ENCODE peak calls at places on chromosomes 3 and 15, in five cellular contexts. One of them, this sample, is unnamed.

GRCh38 chr3:183033746-183034145 is 53.4 kb upstream of the DCUN1D1 start:
- DNase-seq in osteoblast: peak
- DNase-seq in left ventricle myocardium inferior: no peak
- DNase-seq in NB4: no peak
- DNase-seq in CD4-positive, alpha-beta T cell: no peak
- DNase-seq in this sample: no peak

GRCh38 chr3:196523841-196524240 is 8.7 kb upstream of the SMCO1 start:
- DNase-seq in osteoblast: no peak
- DNase-seq in left ventricle myocardium inferior: no peak
- DNase-seq in NB4: no peak
- DNase-seq in CD4-positive, alpha-beta T cell: no peak
- DNase-seq in this sample: no peak

GRCh38 chr3:41792806-41793205 is 169.1 kb downstream of the ULK4 start:
- DNase-seq in osteoblast: no peak
- DNase-seq in left ventricle myocardium inferior: no peak
- DNase-seq in NB4: no peak
- DNase-seq in CD4-positive, alpha-beta T cell: no peak
- DNase-seq in this sample: no peak

GRCh38 chr3:181561605-181562031 is 150.1 kb upstream of the SOX2 start:
- DNase-seq in osteoblast: no peak
- DNase-seq in left ventricle myocardium inferior: no peak
- DNase-seq in NB4: no peak
- DNase-seq in CD4-positive, alpha-beta T cell: no peak
- DNase-seq in this sample: no peak

GRCh38 chr3:158103131-158103955 is 2.9 kb downstream of the SHOX2 start:
- DNase-seq in osteoblast: peak
- DNase-seq in left ventricle myocardium inferior: no peak
- DNase-seq in NB4: no peak
- DNase-seq in CD4-positive, alpha-beta T cell: no peak
- DNase-seq in this sample: no peak

GRCh38 chr3:134627831-134628230 is 23.0 kb downstream of the KY start:
- DNase-seq in osteoblast: no peak
- DNase-seq in left ventricle myocardium inferior: no peak
- DNase-seq in NB4: peak
- DNase-seq in CD4-positive, alpha-beta T cell: no peak
- DNase-seq in this sample: no peak

GRCh38 chr15:28956491-28956890 is 70.7 kb downstream of the APBA2 start:
- DNase-seq in osteoblast: no peak
- DNase-seq in left ventricle myocardium inferior: no peak
- DNase-seq in NB4: peak
- DNase-seq in CD4-positive, alpha-beta T cell: no peak
- DNase-seq in this sample: no peak

GRCh38 chr3:124250053-124250452 is 258.1 kb upstream of the ROPN1 start:
- DNase-seq in osteoblast: no peak
- DNase-seq in left ventricle myocardium inferior: no peak
- DNase-seq in NB4: no peak
- DNase-seq in CD4-positive, alpha-beta T cell: no peak
- DNase-seq in this sample: no peak

GRCh38 chr3:146139586-146140110 is 21.3 kb downstream of the PLOD2 start:
- DNase-seq in osteoblast: no peak
- DNase-seq in left ventricle myocardium inferior: no peak
- DNase-seq in NB4: no peak
- DNase-seq in CD4-positive, alpha-beta T cell: no peak
- DNase-seq in this sample: no peak

GRCh38 chr15:36903922-36904479 is 196.3 kb downstream of the MEIS2 start:
- DNase-seq in osteoblast: no peak
- DNase-seq in left ventricle myocardium inferior: no peak
- DNase-seq in NB4: no peak
- DNase-seq in CD4-positive, alpha-beta T cell: no peak
- DNase-seq in this sample: no peak

GRCh38 chr3:128312271-128312670 is 154.4 kb downstream of the DNAJB8 start:
- DNase-seq in osteoblast: no peak
- DNase-seq in left ventricle myocardium inferior: no peak
- DNase-seq in NB4: no peak
- DNase-seq in CD4-positive, alpha-beta T cell: no peak
- DNase-seq in this sample: no peak

GRCh38 chr3:31409389-31409788 is 123.3 kb upstream of the STT3B start:
- DNase-seq in osteoblast: no peak
- DNase-seq in left ventricle myocardium inferior: no peak
- DNase-seq in NB4: no peak
- DNase-seq in CD4-positive, alpha-beta T cell: no peak
- DNase-seq in this sample: no peak

GRCh38 chr3:100775669-100776068 is 66.4 kb downstream of the TFG start:
- DNase-seq in osteoblast: no peak
- DNase-seq in left ventricle myocardium inferior: no peak
- DNase-seq in NB4: no peak
- DNase-seq in CD4-positive, alpha-beta T cell: no peak
- DNase-seq in this sample: no peak

GRCh38 chr3:136261826-136262225 is 11.7 kb downstream of the PCCB start:
- DNase-seq in osteoblast: no peak
- DNase-seq in left ventricle myocardium inferior: no peak
- DNase-seq in NB4: no peak
- DNase-seq in CD4-positive, alpha-beta T cell: no peak
- DNase-seq in this sample: no peak

GRCh38 chr3:99071096-99071495 is 169.6 kb upstream of the DCBLD2 start:
- DNase-seq in osteoblast: no peak
- DNase-seq in left ventricle myocardium inferior: no peak
- DNase-seq in NB4: no peak
- DNase-seq in CD4-positive, alpha-beta T cell: no peak
- DNase-seq in this sample: no peak

GRCh38 chr3:52385157-52385556 is 59.7 kb downstream of the SEMA3G start:
- DNase-seq in osteoblast: peak
- DNase-seq in left ventricle myocardium inferior: no peak
- DNase-seq in NB4: peak
- DNase-seq in CD4-positive, alpha-beta T cell: no peak
- DNase-seq in this sample: peak

GRCh38 chr3:106839576-106840280 is 537.5 kb upstream of the CCDC54 start:
- DNase-seq in osteoblast: peak
- DNase-seq in left ventricle myocardium inferior: no peak
- DNase-seq in NB4: no peak
- DNase-seq in CD4-positive, alpha-beta T cell: no peak
- DNase-seq in this sample: no peak

GRCh38 chr15:26045516-26045915 is 182.4 kb upstream of the ATP10A start:
- DNase-seq in osteoblast: no peak
- DNase-seq in left ventricle myocardium inferior: no peak
- DNase-seq in NB4: no peak
- DNase-seq in CD4-positive, alpha-beta T cell: no peak
- DNase-seq in this sample: no peak

GRCh38 chr3:171429635-171430034 is 30.6 kb downstream of the TNIK start:
- DNase-seq in osteoblast: no peak
- DNase-seq in left ventricle myocardium inferior: no peak
- DNase-seq in NB4: peak
- DNase-seq in CD4-positive, alpha-beta T cell: no peak
- DNase-seq in this sample: no peak

GRCh38 chr3:46183330-46183729 is 24.8 kb downstream of the CCR1 start:
- DNase-seq in osteoblast: no peak
- DNase-seq in left ventricle myocardium inferior: no peak
- DNase-seq in NB4: peak
- DNase-seq in CD4-positive, alpha-beta T cell: no peak
- DNase-seq in this sample: no peak

GRCh38 chr3:30664449-30664848 is 58.0 kb downstream of the TGFBR2 start:
- DNase-seq in osteoblast: no peak
- DNase-seq in left ventricle myocardium inferior: no peak
- DNase-seq in NB4: no peak
- DNase-seq in CD4-positive, alpha-beta T cell: no peak
- DNase-seq in this sample: no peak

GRCh38 chr3:64311424-64311920 is 86.2 kb upstream of the PRICKLE2 start:
- DNase-seq in osteoblast: peak
- DNase-seq in left ventricle myocardium inferior: no peak
- DNase-seq in NB4: no peak
- DNase-seq in CD4-positive, alpha-beta T cell: no peak
- DNase-seq in this sample: no peak

GRCh38 chr3:172848910-172849309 is 98.4 kb downstream of the ECT2 start:
- DNase-seq in osteoblast: no peak
- DNase-seq in left ventricle myocardium inferior: no peak
- DNase-seq in NB4: no peak
- DNase-seq in CD4-positive, alpha-beta T cell: no peak
- DNase-seq in this sample: no peak

DNA sequence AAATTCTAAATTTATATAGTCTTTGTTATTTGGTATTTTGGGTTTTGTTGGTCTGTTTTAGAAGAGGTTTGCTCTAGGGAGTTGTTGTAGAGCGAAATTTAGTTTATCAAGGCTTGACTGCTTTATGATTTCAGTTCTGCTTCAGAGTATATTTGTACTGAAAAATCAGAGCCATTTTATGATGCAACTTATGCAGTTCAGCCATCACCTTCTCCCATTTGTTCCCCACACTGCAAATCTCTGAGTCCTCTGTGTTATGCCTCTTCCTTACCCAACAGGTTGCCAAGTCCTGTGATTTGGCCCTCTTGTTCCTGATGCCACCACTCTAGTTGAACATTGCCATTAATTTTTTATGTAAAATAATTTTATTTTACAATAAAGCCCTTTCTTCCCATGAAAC is 140.4 kb downstream of the ZNF609 start:
- DNase-seq in osteoblast: no peak
- DNase-seq in left ventricle myocardium inferior: no peak
- DNase-seq in NB4: no peak
- DNase-seq in CD4-positive, alpha-beta T cell: no peak
- DNase-seq in this sample: no peak
- TF ChIP-seq CTCF in osteoblast: no peak
- TF ChIP-seq CTCF in left ventricle myocardium inferior: no peak
- TF ChIP-seq CTCF in NB4: no peak
- TF ChIP-seq CTCF in CD4-positive, alpha-beta T cell: no peak
- TF ChIP-seq CTCF in this sample: no peak

GRCh38 chr3:129441215-129441614 is 1.2 kb downstream of the IFT122 start:
- DNase-seq in osteoblast: peak
- DNase-seq in left ventricle myocardium inferior: no peak
- DNase-seq in NB4: peak
- DNase-seq in CD4-positive, alpha-beta T cell: no peak
- DNase-seq in this sample: no peak

GRCh38 chr3:129440648-129441190 is 695 bp downstream of the IFT122 start:
- DNase-seq in osteoblast: no peak
- DNase-seq in left ventricle myocardium inferior: no peak
- DNase-seq in NB4: no peak
- DNase-seq in CD4-positive, alpha-beta T cell: no peak
- DNase-seq in this sample: no peak

GRCh38 chr3:129439381-129439816 is 349 bp downstream of the MBD4 start:
- DNase-seq in osteoblast: peak
- DNase-seq in left ventricle myocardium inferior: peak
- DNase-seq in NB4: peak
- DNase-seq in CD4-positive, alpha-beta T cell: peak
- DNase-seq in this sample: no peak

GRCh38 chr3:129441782-129442181 is 1.8 kb downstream of the IFT122 start:
- DNase-seq in osteoblast: peak
- DNase-seq in left ventricle myocardium inferior: no peak
- DNase-seq in NB4: peak
- DNase-seq in CD4-positive, alpha-beta T cell: no peak
- DNase-seq in this sample: no peak

DNA sequence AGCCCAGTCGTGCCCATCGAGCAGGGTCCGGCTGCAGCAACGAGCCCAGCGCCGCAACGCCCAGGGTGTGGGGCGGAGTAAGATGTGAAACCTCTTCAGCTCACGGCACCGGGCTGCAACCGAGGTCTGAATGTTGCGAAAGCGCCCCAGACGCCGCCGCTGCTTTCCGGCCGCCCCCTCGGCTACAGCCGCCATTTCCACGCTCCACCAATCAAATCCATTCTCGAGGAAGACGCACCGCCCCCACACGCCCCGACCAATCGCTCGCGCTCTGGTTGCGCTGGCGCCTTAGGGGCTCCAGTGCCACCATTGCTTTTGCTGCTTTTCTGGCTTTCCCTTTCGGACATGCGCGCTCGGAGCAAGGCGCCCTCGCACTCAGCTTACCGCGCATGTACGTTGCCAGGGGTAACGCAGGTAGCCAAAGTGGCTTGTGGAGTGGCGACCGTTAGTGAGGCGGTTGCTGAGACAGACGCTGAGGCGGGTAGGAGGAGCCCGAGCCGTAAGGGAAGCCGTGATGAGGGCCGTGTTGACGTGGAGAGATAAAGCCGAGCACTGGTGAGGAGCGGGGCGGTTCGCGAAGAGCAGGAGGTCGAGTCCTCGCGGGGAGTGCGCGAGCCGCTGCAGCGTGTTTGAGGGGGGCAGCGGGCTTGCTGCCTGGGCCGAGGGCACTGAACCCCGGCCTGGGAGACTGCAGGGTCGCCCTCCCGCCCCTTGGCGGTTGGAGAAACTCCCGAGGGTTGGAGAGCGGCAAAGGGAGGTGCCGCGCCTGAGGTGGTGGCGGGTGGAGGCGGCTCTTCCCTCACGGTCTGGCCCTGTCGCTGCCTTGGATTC is at the start of the genes IFT122 and MBD4:
- DNase-seq in osteoblast: peak
- DNase-seq in left ventricle myocardium inferior: peak
- DNase-seq in NB4: peak
- DNase-seq in CD4-positive, alpha-beta T cell: peak
- DNase-seq in this sample: peak
- TF ChIP-seq CTCF in osteoblast: no peak
- TF ChIP-seq CTCF in left ventricle myocardium inferior: no peak
- TF ChIP-seq CTCF in NB4: no peak
- TF ChIP-seq CTCF in CD4-positive, alpha-beta T cell: no peak
- TF ChIP-seq CTCF in this sample: no peak

GRCh38 chr3:62186967-62187366 is 186.4 kb downstream of the FEZF2 start:
- DNase-seq in osteoblast: peak
- DNase-seq in left ventricle myocardium inferior: no peak
- DNase-seq in NB4: peak
- DNase-seq in CD4-positive, alpha-beta T cell: no peak
- DNase-seq in this sample: no peak

GRCh38 chr3:62188547-62189375 is 184.6 kb downstream of the FEZF2 start:
- DNase-seq in osteoblast: peak
- DNase-seq in left ventricle myocardium inferior: peak
- DNase-seq in NB4: peak
- DNase-seq in CD4-positive, alpha-beta T cell: peak
- DNase-seq in this sample: peak

GRCh38 chr3:62183087-62183486 is 190.3 kb downstream of the FEZF2 start:
- DNase-seq in osteoblast: no peak
- DNase-seq in left ventricle myocardium inferior: no peak
- DNase-seq in NB4: no peak
- DNase-seq in CD4-positive, alpha-beta T cell: no peak
- DNase-seq in this sample: no peak

GRCh38 chr3:62180514-62180913 is 192.8 kb downstream of the FEZF2 start:
- DNase-seq in osteoblast: no peak
- DNase-seq in left ventricle myocardium inferior: no peak
- DNase-seq in NB4: no peak
- DNase-seq in CD4-positive, alpha-beta T cell: no peak
- DNase-seq in this sample: no peak

DNA sequence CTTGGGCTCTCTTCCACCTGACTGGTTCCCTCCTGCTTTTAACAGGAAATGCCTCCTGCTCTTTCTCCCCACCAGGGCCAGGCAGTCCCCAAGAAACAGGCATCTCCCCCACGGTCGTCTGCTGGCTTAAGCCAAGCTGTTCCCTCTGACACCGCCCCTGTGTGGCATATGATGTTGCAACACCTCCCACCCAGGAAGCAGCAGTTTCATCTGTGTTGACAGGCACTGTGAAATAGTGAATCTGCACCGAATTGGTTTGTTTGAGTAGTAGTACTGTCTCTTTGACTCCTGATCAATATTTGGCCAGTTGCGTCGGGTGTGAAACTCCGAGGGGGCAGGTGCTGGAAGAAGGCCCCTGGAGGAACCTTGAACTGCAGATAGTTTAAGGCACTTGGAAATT is 188.8 kb downstream of the FEZF2 start:
- DNase-seq in osteoblast: peak
- DNase-seq in left ventricle myocardium inferior: no peak
- DNase-seq in NB4: peak
- DNase-seq in CD4-positive, alpha-beta T cell: no peak
- DNase-seq in this sample: no peak
- TF ChIP-seq CTCF in osteoblast: no peak
- TF ChIP-seq CTCF in left ventricle myocardium inferior: no peak
- TF ChIP-seq CTCF in NB4: no peak
- TF ChIP-seq CTCF in CD4-positive, alpha-beta T cell: no peak
- TF ChIP-seq CTCF in this sample: no peak

GRCh38 chr15:88628018-88628673 is 7.0 kb downstream of the AEN start:
- DNase-seq in osteoblast: peak
- DNase-seq in left ventricle myocardium inferior: no peak
- DNase-seq in NB4: no peak
- DNase-seq in CD4-positive, alpha-beta T cell: no peak
- DNase-seq in this sample: no peak
- TF ChIP-seq CTCF in osteoblast: no peak
- TF ChIP-seq CTCF in left ventricle myocardium inferior: no peak
- TF ChIP-seq CTCF in NB4: no peak
- TF ChIP-seq CTCF in CD4-positive, alpha-beta T cell: no peak
- TF ChIP-seq CTCF in this sample: no peak

This sample was measured in D721Med.